ENCODE peak calls at places on chromosomes 6 and 20, in four cellular contexts. One of them, this sample, is unnamed.

GRCh38 chr6:158663465-158664167 is 13.8 kb downstream of the SYTL3 start:
- DNase-seq in tibial nerve: no peak
- DNase-seq in tibial artery: no peak
- DNase-seq in iPS DF 6.9: no peak
- DNase-seq in this sample: no peak

GRCh38 chr6:127102299-127102698 is 16.2 kb upstream of the RSPO3 start:
- DNase-seq in tibial nerve: no peak
- DNase-seq in tibial artery: peak; percentile 22
- DNase-seq in iPS DF 6.9: no peak
- DNase-seq in this sample: no peak

GRCh38 chr6:88238065-88238464 is 71.9 kb upstream of the CNR1 start:
- DNase-seq in tibial nerve: no peak
- DNase-seq in tibial artery: no peak
- DNase-seq in iPS DF 6.9: peak; percentile 41
- DNase-seq in this sample: no peak

GRCh38 chr6:17705428-17705777 is 1.3 kb downstream of the NUP153 start:
- DNase-seq in tibial nerve: no peak
- DNase-seq in tibial artery: peak; percentile 50
- DNase-seq in iPS DF 6.9: no peak
- DNase-seq in this sample: peak; percentile 41

GRCh38 chr20:10654630-10655029 is 19.2 kb downstream of the JAG1 start:
- DNase-seq in tibial nerve: no peak
- DNase-seq in tibial artery: peak; percentile 25
- DNase-seq in iPS DF 6.9: no peak
- DNase-seq in this sample: no peak

GRCh38 chr6:138297761-138298298 is 79.5 kb upstream of the PBOV1 start:
- DNase-seq in tibial nerve: no peak
- DNase-seq in tibial artery: no peak
- DNase-seq in iPS DF 6.9: no peak
- DNase-seq in this sample: no peak

GRCh38 chr20:54025166-54025835 is 45.1 kb downstream of the BCAS1 start:
- DNase-seq in tibial nerve: no peak
- DNase-seq in tibial artery: no peak
- DNase-seq in iPS DF 6.9: no peak
- DNase-seq in this sample: no peak

GRCh38 chr20:32207211-32207625 is 325 bp downstream of the PLAGL2 start:
- DNase-seq in tibial nerve: no peak
- DNase-seq in tibial artery: no peak
- DNase-seq in iPS DF 6.9: no peak
- DNase-seq in this sample: peak; percentile 57

GRCh38 chr6:139409026-139409425 is 34.6 kb upstream of the CITED2 start:
- DNase-seq in tibial nerve: no peak
- DNase-seq in tibial artery: no peak
- DNase-seq in iPS DF 6.9: no peak
- DNase-seq in this sample: no peak

GRCh38 chr6:75735491-75736186 is 13.4 kb upstream of the MYO6 start:
- DNase-seq in tibial nerve: no peak
- DNase-seq in tibial artery: no peak
- DNase-seq in iPS DF 6.9: no peak
- DNase-seq in this sample: no peak

GRCh38 chr6:144006731-144007454 is 1.2 kb downstream of the PLAGL1 start:
- DNase-seq in tibial nerve: no peak
- DNase-seq in tibial artery: no peak
- DNase-seq in iPS DF 6.9: no peak
- DNase-seq in this sample: no peak

GRCh38 chr6:1817033-1817761 is 207.5 kb downstream of the FOXC1 start:
- DNase-seq in tibial nerve: no peak
- DNase-seq in tibial artery: no peak
- DNase-seq in iPS DF 6.9: no peak
- DNase-seq in this sample: no peak

GRCh38 chr6:113630738-113631535 is 226.2 kb upstream of the MARCKS start:
- DNase-seq in tibial nerve: no peak
- DNase-seq in tibial artery: peak; percentile 25
- DNase-seq in iPS DF 6.9: no peak
- DNase-seq in this sample: peak; percentile 46

GRCh38 chr6:142325111-142325510 is 23.3 kb downstream of the ADGRG6 start:
- DNase-seq in tibial nerve: no peak
- DNase-seq in tibial artery: no peak
- DNase-seq in iPS DF 6.9: no peak
- DNase-seq in this sample: no peak

GRCh38 chr20:63942250-63943006 is 13.8 kb downstream of the UCKL1 start:
- DNase-seq in tibial nerve: no peak
- DNase-seq in tibial artery: no peak
- DNase-seq in iPS DF 6.9: no peak
- DNase-seq in this sample: peak; percentile 78

GRCh38 chr6:29737707-29738630 is 14.7 kb downstream of the HLA-F start:
- DNase-seq in tibial nerve: peak; percentile 26
- DNase-seq in tibial artery: peak; percentile 60
- DNase-seq in iPS DF 6.9: no peak
- DNase-seq in this sample: peak; percentile 65

GRCh38 chr20:17226410-17227198 is at the start of gene PCSK2:
- DNase-seq in tibial nerve: peak; percentile 23
- DNase-seq in tibial artery: no peak
- DNase-seq in iPS DF 6.9: peak; percentile 67
- DNase-seq in this sample: peak; percentile 68

GRCh38 chr20:19047040-19047950 is 165.1 kb upstream of the SLC24A3 start:
- DNase-seq in tibial nerve: peak; percentile 26
- DNase-seq in tibial artery: peak; percentile 67
- DNase-seq in iPS DF 6.9: no peak
- DNase-seq in this sample: peak; percentile 89

GRCh38 chr6:118551063-118551672 is 3.1 kb downstream of the PLN start:
- DNase-seq in tibial nerve: no peak
- DNase-seq in tibial artery: no peak
- DNase-seq in iPS DF 6.9: no peak
- DNase-seq in this sample: no peak

GRCh38 chr20:38536310-38536709 is 44.7 kb upstream of the ADIG start:
- DNase-seq in tibial nerve: no peak
- DNase-seq in tibial artery: no peak
- DNase-seq in iPS DF 6.9: no peak
- DNase-seq in this sample: no peak

GRCh38 chr6:12592634-12593033 is 123.9 kb upstream of the PHACTR1 start:
- DNase-seq in tibial nerve: no peak
- DNase-seq in tibial artery: no peak
- DNase-seq in iPS DF 6.9: no peak
- DNase-seq in this sample: no peak

GRCh38 chr6:95325858-95326257 is 251.5 kb upstream of the MANEA start:
- DNase-seq in tibial nerve: no peak
- DNase-seq in tibial artery: no peak
- DNase-seq in iPS DF 6.9: no peak
- DNase-seq in this sample: no peak

GRCh38 chr6:64330694-64331309 is 695.2 kb downstream of the PHF3 start:
- DNase-seq in tibial nerve: peak; percentile 19
- DNase-seq in tibial artery: no peak
- DNase-seq in iPS DF 6.9: peak; percentile 31
- DNase-seq in this sample: peak; percentile 51

GRCh38 chr6:128492386-128492785 is 28.0 kb downstream of the PTPRK start:
- DNase-seq in tibial nerve: no peak
- DNase-seq in tibial artery: no peak
- DNase-seq in iPS DF 6.9: no peak
- DNase-seq in this sample: no peak
- H3K27ac ChIP-seq in tibial nerve: no peak overlapping the region
- H3K27ac ChIP-seq in tibial artery: peak overlapping the region; percentile 1
- H3K27ac ChIP-seq in iPS DF 6.9: no peak overlapping the region
- H3K27ac ChIP-seq in this sample: no peak overlapping the region

GRCh38 chr20:56465997-56466396 is 2.4 kb upstream of the RTF2 start:
- DNase-seq in tibial nerve: no peak
- DNase-seq in tibial artery: no peak
- DNase-seq in iPS DF 6.9: no peak
- DNase-seq in this sample: no peak

GRCh38 chr20:56469077-56469449 is 636 bp downstream of the RTF2 start:
- DNase-seq in tibial nerve: no peak
- DNase-seq in tibial artery: no peak
- DNase-seq in iPS DF 6.9: no peak
- DNase-seq in this sample: no peak

GRCh38 chr20:56463428-56463827 is 5.0 kb upstream of the RTF2 start:
- DNase-seq in tibial nerve: no peak
- DNase-seq in tibial artery: no peak
- DNase-seq in iPS DF 6.9: no peak
- DNase-seq in this sample: no peak

GRCh38 chr20:56467969-56468316 is 484 bp upstream of the RTF2 start:
- DNase-seq in tibial nerve: no peak
- DNase-seq in tibial artery: no peak
- DNase-seq in iPS DF 6.9: no peak
- DNase-seq in this sample: no peak

GRCh38 chr20:56468317-56469076 is at the start of gene RTF2:
- DNase-seq in tibial nerve: peak; percentile 77
- DNase-seq in tibial artery: peak; percentile 88
- DNase-seq in iPS DF 6.9: peak; percentile 81
- DNase-seq in this sample: peak; percentile 96
- H3K4me1 ChIP-seq in tibial nerve: peaks cover 14% of the 10 kb centered on the region
- H3K4me1 ChIP-seq in tibial artery: no peaks in the 10 kb centered on the region
- H3K4me1 ChIP-seq in iPS DF 6.9: no peaks in the 10 kb centered on the region
- H3K4me1 ChIP-seq in this sample: no peaks in the 10 kb centered on the region

DNA sequence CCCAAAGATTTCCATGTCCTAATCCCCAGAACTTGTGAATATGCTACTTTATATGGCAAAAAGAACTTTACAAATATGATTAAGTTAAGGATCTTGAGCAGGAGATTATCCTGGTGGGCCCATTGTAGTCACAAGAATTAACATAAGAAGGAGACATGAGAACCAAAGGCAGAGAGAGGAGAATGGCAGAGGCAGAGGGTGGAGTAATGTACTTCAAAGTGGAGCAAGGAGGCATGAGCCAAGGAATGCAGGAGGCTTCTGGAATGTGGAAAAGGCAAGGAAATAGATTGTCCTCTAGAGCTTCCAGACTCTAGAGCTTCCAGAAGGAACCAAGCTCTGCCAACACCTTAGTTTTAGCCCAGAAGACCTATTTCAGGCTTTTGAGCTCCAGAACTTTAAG is 147.4 kb downstream of the MOXD1 start:
- DNase-seq in tibial nerve: no peak
- DNase-seq in tibial artery: no peak
- DNase-seq in iPS DF 6.9: no peak
- DNase-seq in this sample: no peak
- H3K4me3 ChIP-seq in tibial nerve: no peak overlapping the region
- H3K4me3 ChIP-seq in tibial artery: no peak overlapping the region
- H3K4me3 ChIP-seq in iPS DF 6.9: no peak overlapping the region
- H3K4me3 ChIP-seq in this sample: no peak overlapping the region

DNA sequence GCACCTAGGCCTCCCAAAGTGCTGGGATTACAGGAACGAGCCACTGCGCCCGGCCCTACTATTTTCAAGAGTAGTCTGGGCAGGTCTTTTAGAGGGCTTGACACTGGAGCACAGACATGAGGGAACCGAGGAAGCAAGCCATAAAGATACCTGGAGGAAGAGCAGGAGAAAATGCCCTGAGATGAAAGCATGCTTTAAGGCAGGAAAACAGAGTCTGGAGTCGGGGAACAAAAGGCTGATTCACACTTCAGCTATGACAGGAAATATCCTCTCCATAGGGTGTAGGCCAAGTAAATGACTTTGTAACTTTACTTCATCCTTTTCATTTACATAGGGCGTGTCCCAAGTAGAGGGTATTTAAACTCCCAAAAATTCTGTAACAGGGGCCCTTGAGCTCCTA is 4.3 kb upstream of the SERINC3 start:
- DNase-seq in tibial nerve: no peak
- DNase-seq in tibial artery: no peak
- DNase-seq in iPS DF 6.9: no peak
- DNase-seq in this sample: no peak
- H3K27ac ChIP-seq in tibial nerve: no peak overlapping the region
- H3K27ac ChIP-seq in tibial artery: no peak overlapping the region
- H3K27ac ChIP-seq in iPS DF 6.9: no peak overlapping the region
- H3K27ac ChIP-seq in this sample: no peak overlapping the region

This sample was measured in right cardiac atrium.